ENCODE peak calls at places on chromosome 10, in eight cellular contexts. C is NCI-H460; Z is stimulated activated naive CD4-positive, alpha-beta T cell; G is NCI-H1105; T is NCI-H69; P is GM19239; H is stimulated activated CD8-positive, alpha-beta memory T cell treated with anti-CD3 and anti-CD28 coated beads, Interleukin-2, amount 100 ng/mL, for 1 hour; V is activated T-cell treated with anti-CD3 and anti-CD28 coated beads for 24 hours. E is an unnamed sample.

GRCh38 chr10:103696411-103697145 is 158.8 kb downstream of the SH3PXD2A start:
- DNase-seq in C (peak; percentile 90), Z (no peak), G (no peak), T (peak; percentile 78), P (peak; percentile 87), H (peak; percentile 30), V (peak; percentile 71), E (peak; percentile 81)

GRCh38 chr10:13839430-13839986 is 252.7 kb downstream of the PRPF18 start:
- DNase-seq in C (no peak), Z (no peak), G (no peak), T (no peak), P (no peak), H (no peak), V (no peak), E (no peak)

GRCh38 chr10:7945469-7946187 is 108.9 kb upstream of the GATA3 start:
- DNase-seq in C (peak; percentile 9), Z (no peak), G (no peak), T (peak; percentile 5), P (no peak), H (no peak), V (no peak), E (no peak)

GRCh38 chr10:132142396-132143161 is 44.2 kb upstream of the DPYSL4 start:
- DNase-seq in C (peak; percentile 24), Z (peak; percentile 26), G (peak; percentile 5), T (peak; percentile 45), P (peak; percentile 92), H (no peak), V (peak; percentile 40), E (peak; percentile 71)

GRCh38 chr10:130560079-130560478 is 423.9 kb downstream of the GLRX3 start:
- DNase-seq in C (no peak), Z (no peak), G (no peak), T (no peak), P (no peak), H (no peak), V (no peak), E (no peak)

GRCh38 chr10:97648557-97649404 is 8.3 kb downstream of the PI4K2A start:
- DNase-seq in C (peak; percentile 38), Z (no peak), G (no peak), T (peak; percentile 11), P (no peak), H (no peak), V (no peak), E (peak; percentile 15)

GRCh38 chr10:86265236-86265876 is 101.2 kb downstream of the GRID1 start:
- DNase-seq in C (no peak), Z (no peak), G (no peak), T (peak; percentile 82), P (no peak), H (no peak), V (no peak), E (no peak)

GRCh38 chr10:60032723-60033122 is 126.4 kb upstream of the CCDC6 start:
- DNase-seq in C (peak; percentile 68), Z (no peak), G (peak; percentile 26), T (peak; percentile 65), P (peak; percentile 14), H (no peak), V (peak; percentile 14), E (peak; percentile 34)

GRCh38 chr10:80460399-80461207 is 6.5 kb downstream of the TSPAN14 start:
- DNase-seq in C (no peak), Z (no peak), G (peak; percentile 63), T (peak; percentile 20), P (no peak), H (no peak), V (no peak), E (no peak)

GRCh38 chr10:72088879-72089585 is 681 bp upstream of the SPOCK2 start:
- DNase-seq in C (no peak), Z (peak; percentile 65), G (no peak), T (peak; percentile 94), P (no peak), H (peak; percentile 17), V (no peak), E (peak; percentile 61)

GRCh38 chr10:110219884-110220283 is 12.5 kb downstream of the MXI1 start:
- DNase-seq in C (no peak), Z (no peak), G (no peak), T (no peak), P (no peak), H (no peak), V (no peak), E (no peak)

GRCh38 chr10:84261236-84261635 is 16.4 kb downstream of the RGR start:
- DNase-seq in C (no peak), Z (no peak), G (no peak), T (no peak), P (no peak), H (no peak), V (no peak), E (no peak)

GRCh38 chr10:79056361-79056735 is 12.4 kb upstream of the ZMIZ1 start:
- DNase-seq in C (no peak), Z (no peak), G (no peak), T (no peak), P (no peak), H (no peak), V (no peak), E (no peak)

GRCh38 chr10:33040436-33040835 is 82.4 kb upstream of the ITGB1 start:
- DNase-seq in C (no peak), Z (no peak), G (no peak), T (no peak), P (no peak), H (no peak), V (no peak), E (no peak)

GRCh38 chr10:17607603-17608332 is 9.4 kb downstream of the HACD1 start:
- DNase-seq in C (peak; percentile 26), Z (no peak), G (no peak), T (peak; percentile 39), P (no peak), H (no peak), V (peak; percentile 7), E (no peak)

GRCh38 chr10:117757121-117757795 is 214.7 kb downstream of the EMX2 start:
- DNase-seq in C (no peak), Z (no peak), G (no peak), T (peak; percentile 56), P (no peak), H (no peak), V (no peak), E (no peak)

GRCh38 chr10:128062331-128062730 is 63.9 kb downstream of the MKI67 start:
- DNase-seq in C (no peak), Z (no peak), G (no peak), T (no peak), P (no peak), H (no peak), V (no peak), E (no peak)

GRCh38 chr10:95458824-95459223 is 102.3 kb downstream of the SORBS1 start:
- DNase-seq in C (no peak), Z (no peak), G (no peak), T (no peak), P (no peak), H (no peak), V (no peak), E (no peak)

GRCh38 chr10:12902135-12902572 is 99.4 kb downstream of the CCDC3 start:
- DNase-seq in C (peak; percentile 19), Z (peak; percentile 17), G (peak; percentile 32), T (peak; percentile 63), P (peak; percentile 74), H (no peak), V (peak; percentile 18), E (peak; percentile 59)

GRCh38 chr10:59003203-59003602 is 173.2 kb upstream of the PHYHIPL start:
- DNase-seq in C (no peak), Z (no peak), G (no peak), T (peak; percentile 14), P (no peak), H (no peak), V (no peak), E (no peak)

GRCh38 chr10:22489467-22489866 is 144.2 kb downstream of the SPAG6 start:
- DNase-seq in C (no peak), Z (no peak), G (no peak), T (no peak), P (no peak), H (no peak), V (no peak), E (no peak)

GRCh38 chr10:78944658-78945333 is 124.0 kb upstream of the ZMIZ1 start:
- DNase-seq in C (no peak), Z (no peak), G (no peak), T (no peak), P (no peak), H (no peak), V (no peak), E (no peak)

GRCh38 chr10:133329401-133330202 is 7.1 kb downstream of the CALY start:
- DNase-seq in C (peak; percentile 88), Z (peak; percentile 80), G (peak; percentile 39), T (peak; percentile 83), P (peak; percentile 98), H (peak; percentile 76), V (peak; percentile 79), E (peak; percentile 94)

GRCh38 chr10:99845837-99846382 is 63.5 kb downstream of the ABCC2 start:
- DNase-seq in C (peak; percentile 89), Z (peak; percentile 58), G (peak; percentile 45), T (peak; percentile 80), P (peak; percentile 53), H (peak; percentile 45), V (peak; percentile 60), E (peak; percentile 71)

GRCh38 chr10:33618196-33618595 is 283.7 kb upstream of the NRP1 start:
- DNase-seq in C (no peak), Z (no peak), G (no peak), T (no peak), P (no peak), H (no peak), V (no peak), E (no peak)

GRCh38 chr10:78212134-78212785 is 178.6 kb downstream of the RPS24 start:
- DNase-seq in C (no peak), Z (no peak), G (no peak), T (peak; percentile 9), P (no peak), H (no peak), V (no peak), E (no peak)

GRCh38 chr10:130354976-130355795 is 219.0 kb downstream of the GLRX3 start:
- DNase-seq in C (no peak), Z (no peak), G (no peak), T (no peak), P (no peak), H (no peak), V (no peak), E (no peak)

GRCh38 chr10:43197834-43198681 is 59.8 kb downstream of the CSGALNACT2 start:
- DNase-seq in C (no peak), Z (no peak), G (no peak), T (no peak), P (peak; percentile 17), H (no peak), V (no peak), E (peak; percentile 38)

GRCh38 chr10:110523736-110524135 is 26.0 kb downstream of the DUSP5 start:
- DNase-seq in C (no peak), Z (no peak), G (no peak), T (no peak), P (no peak), H (no peak), V (no peak), E (no peak)

GRCh38 chr10:111057006-111057405 is 19.8 kb upstream of the ADRA2A start:
- DNase-seq in C (no peak), Z (no peak), G (no peak), T (no peak), P (no peak), H (no peak), V (no peak), E (no peak)

GRCh38 chr10:101671453-101671852 is 23.5 kb downstream of the FBXW4 start:
- DNase-seq in C (no peak), Z (no peak), G (no peak), T (no peak), P (no peak), H (no peak), V (no peak), E (no peak)

GRCh38 chr10:74960670-74961069 is 134.3 kb downstream of the KAT6B start:
- DNase-seq in C (no peak), Z (no peak), G (no peak), T (no peak), P (no peak), H (no peak), V (no peak), E (no peak)

E was measured in stimulated activated CD4-positive, alpha-beta T cell treated with anti-CD3 and anti-CD28 coated beads, Interleukin-2, amount 100 ng/mL, for 24 hours.